ENCODE peak calls at places on chromosomes 4 and X, in four cellular contexts. N, U, M and H are unnamed samples.

GRCh38 chrX:113212052-113212451 is 371.4 kb upstream of the AMOT start:
- DNase-seq in N (no peak), U (no peak), M (no peak), H (no peak)

GRCh38 chr4:153603835-153604234 is 80.2 kb upstream of the TLR2 start:
- DNase-seq in U (no peak), N (no peak), M (no peak), H (no peak)

GRCh38 chrX:2449135-2449886 is 51.5 kb downstream of the DHRSX start:
- DNase-seq in U (no peak), M (no peak), N (no peak), H (no peak)

GRCh38 chrX:153779891-153780677 is 757 bp upstream of the SRPK3 start:
- DNase-seq in U (no peak), N (no peak), M (no peak), H (no peak)

GRCh38 chrX:139008185-139008584 is 296.7 kb upstream of the FGF13 start:
- DNase-seq in U (no peak), M (no peak), N (no peak), H (no peak)

GRCh38 chrX:11579856-11580595 is 85.7 kb downstream of the ARHGAP6 start:
- DNase-seq in U (no peak), N (no peak), M (no peak), H (no peak)

GRCh38 chr4:177374966-177375365 is 65.3 kb downstream of the NEIL3 start:
- DNase-seq in U (no peak), M (no peak), N (no peak), H (no peak)

GRCh38 chrX:22395372-22395771 is 122.7 kb downstream of the CBLL2 start:
- DNase-seq in U (no peak), N (peak; percentile 60), M (no peak), H (no peak)

GRCh38 chr4:176053785-176054184 is 11.9 kb upstream of the WDR17 start:
- DNase-seq in U (no peak), M (no peak), N (no peak), H (no peak)

GRCh38 chrX:20263474-20263873 is 3.2 kb downstream of the RPS6KA3 start:
- DNase-seq in M (no peak), N (peak; percentile 43), U (no peak), H (peak; percentile 40)

GRCh38 chr4:41135761-41136160 is 78.6 kb downstream of the APBB2 start:
- DNase-seq in U (no peak), N (peak; percentile 56), M (no peak), H (peak; percentile 57)
- H3K27ac ChIP-seq in U (peak overlapping the region; percentile 48), N (peak overlapping the region; percentile 32), M (no peak overlapping the region), H (no peak overlapping the region)

DNA sequence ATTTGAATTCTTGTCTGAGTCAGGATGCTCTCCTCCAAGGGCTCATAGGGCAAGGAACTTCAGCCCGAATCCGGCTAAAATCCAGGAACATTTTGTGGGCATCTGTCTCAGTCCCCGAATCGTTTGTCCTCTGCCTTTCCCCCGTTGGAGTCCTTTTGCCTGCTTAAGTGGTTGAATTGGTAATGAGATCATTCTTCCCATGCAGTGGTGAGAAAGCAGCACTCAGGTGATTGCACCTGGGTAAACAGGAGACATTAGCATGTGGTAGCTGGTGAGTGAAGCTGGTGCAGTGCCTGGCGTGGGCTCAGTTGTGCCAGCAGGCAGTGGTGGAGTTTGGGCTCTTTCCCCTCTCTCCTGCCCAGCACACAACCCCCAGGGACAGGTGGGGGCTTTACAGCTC is 61.9 kb upstream of the MTM1 start:
- DNase-seq in M (no peak), U (no peak), N (peak; percentile 28), H (no peak)
- H3K4me3 ChIP-seq in M (no peak overlapping the region), U (no peak overlapping the region), N (no peak overlapping the region), H (no peak overlapping the region)

GRCh38 chr4:184628103-184628502 is 21.1 kb downstream of the CASP3 start:
- DNase-seq in U (no peak), N (no peak), M (no peak), H (no peak)

GRCh38 chr4:184635381-184635780 is 13.9 kb downstream of the CASP3 start:
- DNase-seq in N (no peak), U (no peak), M (no peak), H (peak; percentile 75)

GRCh38 chr4:184636144-184636543 is 13.1 kb downstream of the CASP3 start:
- DNase-seq in U (no peak), M (no peak), N (no peak), H (no peak)

GRCh38 chr4:184636897-184637296 is 12.3 kb downstream of the CASP3 start:
- DNase-seq in M (no peak), U (no peak), N (no peak), H (no peak)

DNA sequence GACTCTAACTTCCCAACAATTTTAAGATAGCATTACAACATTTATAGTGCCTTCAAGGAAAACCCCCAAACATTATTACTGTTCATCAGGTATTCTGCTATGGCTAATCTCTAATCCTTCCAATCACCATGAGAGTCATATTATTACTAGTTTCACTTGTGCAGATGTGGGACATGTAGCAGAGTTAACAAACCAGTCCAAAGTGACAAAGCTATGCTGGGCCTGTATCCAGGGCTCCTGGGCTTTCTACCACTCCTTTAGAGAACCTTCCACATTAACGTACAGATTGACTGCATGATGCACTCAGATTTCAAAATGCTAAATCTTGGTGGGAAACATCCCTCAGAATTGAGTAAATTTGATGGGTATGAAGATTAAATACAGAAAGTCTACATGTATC is 16.4 kb downstream of the CASP3 start:
- DNase-seq in N (no peak), M (no peak), U (no peak), H (no peak)
- H3K4me1 ChIP-seq in N (no peaks in the 10 kb centered on the region), M (no peaks in the 10 kb centered on the region), U (peaks cover 13% of the 10 kb centered on the region), H (peaks cover 6% of the 10 kb centered on the region)

DNA sequence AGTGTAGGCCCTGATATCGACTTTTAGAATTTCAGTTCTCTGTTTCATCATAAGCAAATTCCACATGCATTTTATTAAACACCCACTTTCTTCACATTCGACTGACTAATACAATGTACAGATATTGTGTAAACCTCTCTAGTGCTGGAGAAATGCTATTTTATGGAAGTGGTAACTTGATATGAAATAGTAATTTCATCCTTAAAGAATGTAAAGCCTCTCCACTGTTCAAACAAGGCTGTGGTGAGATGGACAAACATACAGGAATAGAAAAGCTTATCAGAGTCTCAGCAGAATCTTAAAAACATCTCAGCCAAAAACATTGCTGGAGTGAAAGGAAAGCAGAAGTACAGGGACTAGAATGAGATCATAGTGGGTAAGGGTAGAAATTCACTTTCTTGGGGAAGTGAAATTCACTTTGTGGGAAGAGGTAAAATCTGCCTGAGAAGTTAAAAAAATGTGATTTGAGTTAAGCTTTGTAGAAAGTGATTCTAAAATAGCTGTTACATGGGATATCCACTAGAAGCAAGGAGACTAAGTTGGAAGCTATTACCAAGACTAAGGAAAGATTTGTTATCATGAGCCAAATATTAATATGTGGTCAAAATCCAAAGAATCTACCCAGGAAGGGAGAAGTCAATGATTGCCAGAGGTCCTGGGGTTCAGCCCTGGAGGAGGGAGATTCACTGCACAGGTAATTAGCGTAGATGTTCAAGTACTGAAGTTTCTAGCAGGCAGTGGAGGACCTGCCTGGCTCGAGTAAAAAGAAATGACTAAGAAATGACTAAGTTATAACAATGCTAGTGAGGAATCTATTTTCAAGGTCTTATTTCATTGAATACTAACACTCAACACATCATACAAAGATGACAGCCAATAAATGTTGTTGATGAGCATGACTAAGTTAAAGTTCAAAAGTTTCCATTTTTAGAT is 398.2 kb upstream of the FAM47C start:
- DNase-seq in N (no peak), M (no peak), U (no peak), H (no peak)
- H3K27ac ChIP-seq in N (no peak overlapping the region), M (no peak overlapping the region), U (no peak overlapping the region), H (no peak overlapping the region)

DNA sequence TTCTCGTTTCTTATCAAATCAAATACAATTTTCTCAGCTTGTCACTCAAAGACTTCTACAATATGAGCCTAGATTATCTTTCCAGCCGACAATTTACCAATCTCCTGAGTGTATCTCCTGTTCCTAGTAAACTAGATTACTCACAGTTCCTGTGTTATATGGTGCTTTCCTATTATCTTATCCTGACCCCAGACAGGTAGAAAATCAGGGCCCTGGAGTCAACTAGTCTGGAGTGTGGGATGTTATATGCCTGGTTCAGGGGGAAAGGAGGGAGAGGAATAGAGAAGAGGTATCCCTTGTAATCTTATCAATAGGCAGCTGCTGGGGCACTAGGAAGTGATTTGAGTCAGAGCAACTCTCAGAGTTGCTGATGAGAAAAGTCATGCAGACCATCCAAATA is 127.1 kb downstream of the SLC7A11 start:
- DNase-seq in N (no peak), U (no peak), M (no peak), H (no peak)
- H3K4me3 ChIP-seq in N (no peak overlapping the region), U (no peak overlapping the region), M (no peak overlapping the region), H (no peak overlapping the region)

GRCh38 chr4:168096444-168096784 is 4.1 kb downstream of the ANXA10 start:
- DNase-seq in U (no peak), N (no peak), M (no peak), H (no peak)

GRCh38 chr4:168092176-168092712 is at the start of gene ANXA10:
- DNase-seq in M (no peak), U (no peak), N (no peak), H (peak; percentile 0)

GRCh38 chr4:168097161-168097560 is 4.8 kb downstream of the ANXA10 start:
- DNase-seq in M (no peak), N (peak; percentile 17), U (no peak), H (no peak)

GRCh38 chr4:168098257-168098717 is 6.0 kb downstream of the ANXA10 start:
- DNase-seq in U (no peak), M (no peak), N (peak; percentile 52), H (peak; percentile 12)

GRCh38 chr4:168095776-168096443 is 3.6 kb downstream of the ANXA10 start:
- DNase-seq in N (peak; percentile 40), U (no peak), M (no peak), H (no peak)
- H3K4me1 ChIP-seq in N (peaks cover 37% of the 10 kb centered on the region), U (no peaks in the 10 kb centered on the region), M (no peaks in the 10 kb centered on the region), H (no peaks in the 10 kb centered on the region)

DNA sequence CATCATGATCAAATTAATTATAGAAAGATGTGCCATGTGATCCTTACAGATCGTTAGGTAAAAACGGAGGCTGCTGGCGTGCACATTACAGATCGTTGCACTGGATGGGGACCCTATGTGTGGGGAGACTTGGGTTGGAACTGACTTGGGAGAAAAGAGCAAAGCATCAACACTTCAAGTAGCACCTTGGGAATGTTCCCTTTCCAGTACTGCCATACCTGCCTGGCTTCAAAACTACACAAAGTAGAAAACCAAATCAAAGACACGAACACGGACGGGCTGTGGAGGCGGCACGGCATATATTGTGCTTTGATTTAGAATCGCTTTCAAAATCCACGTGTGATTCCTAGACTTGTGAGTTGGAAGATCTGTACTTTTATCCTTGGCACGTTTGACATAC is 898 bp downstream of the CMC4 start:
- DNase-seq in U (no peak), M (no peak), N (peak; percentile 24), H (peak; percentile 23)
- H3K27ac ChIP-seq in U (peak overlapping the region; percentile 85), M (peak overlapping the region; percentile 76), N (peak overlapping the region; percentile 96), H (no peak overlapping the region)

DNA sequence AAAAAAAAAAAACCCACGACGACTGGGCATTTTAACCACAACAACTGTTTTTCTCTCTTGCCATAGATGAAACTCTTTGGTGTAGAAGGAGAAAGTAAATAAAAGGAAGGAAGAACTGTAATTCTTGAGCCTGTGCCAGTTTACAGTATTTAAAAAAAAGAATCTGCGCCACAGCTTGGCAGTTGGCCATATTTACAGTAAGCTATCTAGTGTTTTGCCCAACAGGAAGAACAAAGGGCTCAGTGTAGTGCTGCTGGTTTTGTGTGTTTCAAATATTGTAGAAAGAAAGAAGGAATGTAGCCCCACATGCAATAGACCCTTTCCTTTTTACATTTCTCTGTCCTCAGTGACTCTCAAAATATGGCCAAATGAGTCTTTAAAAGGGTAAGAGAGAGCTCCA is 66.1 kb downstream of the NR3C2 start:
- DNase-seq in M (no peak), N (no peak), U (peak; percentile 72), H (peak; percentile 83)
- H3K4me3 ChIP-seq in M (peak overlapping the region; percentile 35), N (no peak overlapping the region), U (no peak overlapping the region), H (no peak overlapping the region)

DNA sequence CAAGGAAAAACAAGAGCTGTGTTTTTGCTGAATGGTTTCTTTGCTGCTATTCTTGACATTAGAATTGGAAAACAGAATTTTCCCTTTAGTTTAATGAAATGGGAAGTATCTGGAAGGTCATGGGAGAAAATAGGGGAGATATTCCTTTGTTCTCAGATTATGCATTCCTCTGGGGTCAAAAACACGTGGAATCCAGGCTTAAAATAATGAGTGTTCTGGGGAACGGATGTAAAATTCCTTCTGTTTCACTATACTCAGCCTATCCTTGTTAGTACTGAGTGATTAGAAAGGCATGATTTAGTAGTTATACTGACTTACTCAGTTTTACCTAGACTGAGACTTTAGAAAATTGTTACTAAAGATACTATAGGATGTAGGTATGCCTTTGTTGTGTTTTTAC is 107.3 kb downstream of the ARHGAP10 start:
- DNase-seq in N (no peak), U (no peak), M (no peak), H (no peak)
- H3K4me1 ChIP-seq in N (peaks cover 16% of the 10 kb centered on the region), U (peaks cover 25% of the 10 kb centered on the region), M (no peaks in the 10 kb centered on the region), H (no peaks in the 10 kb centered on the region)